ENCODE peak calls at places on chromosomes 13 and 19, in nine cellular contexts. H is upper lobe of right lung, S is fibroblast of lung, B is adrenal gland, O is vagina, T is transverse colon, A is heart right ventricle, Z is H1, D is colonic mucosa. L is an unnamed sample.

GRCh38 chr13:106446011-106446410 is 89.5 kb downstream of the EFNB2 start:
- DNase-seq in H (no peak), S (peak), B (no peak), O (no peak), T (no peak), A (no peak), Z (no peak), D (no peak), L (peak)

GRCh38 chr19:4227771-4228170 is 1.6 kb upstream of the EBI3 start:
- DNase-seq in H (no peak), S (no peak), B (no peak), O (no peak), T (no peak), A (no peak), Z (no peak), D (no peak), L (no peak)

GRCh38 chr13:66618702-66619101 is 611.4 kb downstream of the PCDH9 start:
- DNase-seq in H (no peak), S (peak), B (no peak), O (no peak), T (no peak), A (no peak), Z (no peak), D (no peak), L (peak)

GRCh38 chr19:51311388-51312257 is at the start of gene IGLON5:
- DNase-seq in H (no peak), S (no peak), B (no peak), O (no peak), T (no peak), A (no peak), Z (no peak), D (no peak), L (peak)

GRCh38 chr13:99506632-99507031 is 5.4 kb downstream of the TM9SF2 start:
- DNase-seq in H (no peak), S (no peak), B (no peak), O (no peak), T (no peak), A (no peak), Z (no peak), D (no peak), L (no peak)

GRCh38 chr19:29476528-29476927 is 49.3 kb upstream of the VSTM2B start:
- DNase-seq in H (no peak), S (no peak), B (no peak), O (peak), T (no peak), A (no peak), Z (no peak), D (no peak), L (no peak)

GRCh38 chr13:89205856-89206255 is 1534.7 kb downstream of the SLITRK5 start:
- DNase-seq in H (no peak), S (no peak), B (no peak), O (no peak), T (no peak), A (no peak), Z (no peak), D (no peak), L (no peak)

GRCh38 chr19:1948676-1949075 is 7.7 kb downstream of the CSNK1G2 start:
- DNase-seq in H (no peak), S (no peak), B (no peak), O (no peak), T (no peak), A (no peak), Z (no peak), D (no peak), L (no peak)

GRCh38 chr19:39524495-39524894 is 8.2 kb downstream of the EID2B start:
- DNase-seq in H (no peak), S (no peak), B (no peak), O (no peak), T (peak), A (no peak), Z (no peak), D (no peak), L (no peak)

GRCh38 chr19:2385053-2385721 is 25.1 kb downstream of the TMPRSS9 start:
- DNase-seq in H (no peak), S (peak), B (peak), O (no peak), T (peak), A (no peak), Z (peak), D (peak), L (peak)

GRCh38 chr19:17948474-17948966 is 15.7 kb downstream of the CCDC124 start:
- DNase-seq in H (no peak), S (no peak), B (no peak), O (no peak), T (no peak), A (no peak), Z (no peak), D (no peak), L (no peak)

GRCh38 chr19:30669329-30670010 is 297.3 kb downstream of the ZNF536 start:
- DNase-seq in H (peak), S (peak), B (peak), O (no peak), T (peak), A (peak), Z (no peak), D (peak), L (peak)

GRCh38 chr19:2181618-2181997 is 17.9 kb downstream of the DOT1L start:
- DNase-seq in H (no peak), S (no peak), B (no peak), O (no peak), T (no peak), A (no peak), Z (no peak), D (no peak), L (no peak)

GRCh38 chr13:21688056-21688455 is 17.2 kb downstream of the FGF9 start:
- DNase-seq in H (no peak), S (no peak), B (no peak), O (no peak), T (no peak), A (no peak), Z (no peak), D (no peak), L (no peak)

GRCh38 chr13:99949657-99950413 is 21.7 kb downstream of the ZIC5 start:
- DNase-seq in H (no peak), S (no peak), B (no peak), O (no peak), T (no peak), A (no peak), Z (no peak), D (no peak), L (no peak)

GRCh38 chr13:110869805-110870706 is 44.8 kb downstream of the ANKRD10 start:
- DNase-seq in H (peak), S (peak), B (peak), O (peak), T (peak), A (peak), Z (no peak), D (peak), L (peak)

GRCh38 chr13:25574437-25575426 is 203.0 kb downstream of the ATP8A2 start:
- DNase-seq in H (no peak), S (peak), B (peak), O (no peak), T (peak), A (peak), Z (peak), D (peak), L (peak)

GRCh38 chr13:68369739-68370138 is 1139.6 kb upstream of the PCDH9 start:
- DNase-seq in H (no peak), S (peak), B (no peak), O (no peak), T (no peak), A (no peak), Z (no peak), D (no peak), L (no peak)

GRCh38 chr13:110835721-110836599 is 78.9 kb downstream of the ANKRD10 start:
- DNase-seq in H (no peak), S (no peak), B (no peak), O (no peak), T (no peak), A (no peak), Z (no peak), D (no peak), L (no peak)

GRCh38 chr19:30116984-30117555 is 175.0 kb downstream of the URI1 start:
- DNase-seq in H (peak), S (no peak), B (no peak), O (no peak), T (no peak), A (no peak), Z (no peak), D (no peak), L (peak)

GRCh38 chr19:39917561-39918182 is 16.8 kb downstream of the FCGBP start:
- DNase-seq in H (peak), S (no peak), B (no peak), O (no peak), T (no peak), A (no peak), Z (no peak), D (peak), L (no peak)

GRCh38 chr19:4365341-4365740 is 22.0 kb downstream of the MPND start:
- DNase-seq in H (no peak), S (no peak), B (no peak), O (no peak), T (no peak), A (no peak), Z (no peak), D (peak), L (no peak)

GRCh38 chr19:11479470-11480080 is 1.3 kb downstream of the ELAVL3 start:
- DNase-seq in H (no peak), S (peak), B (no peak), O (no peak), T (peak), A (peak), Z (peak), D (peak), L (peak)

GRCh38 chr13:75792526-75793187 is 156.5 kb downstream of the LMO7 start:
- DNase-seq in H (no peak), S (peak), B (no peak), O (no peak), T (peak), A (no peak), Z (no peak), D (no peak), L (no peak)

GRCh38 chr19:54882758-54883157 is 8.7 kb downstream of the FCAR start:
- DNase-seq in H (no peak), S (no peak), B (no peak), O (no peak), T (no peak), A (no peak), Z (no peak), D (no peak), L (no peak)

GRCh38 chr19:3024870-3025515 is 4.1 kb downstream of the TLE2 start:
- DNase-seq in H (no peak), S (no peak), B (no peak), O (no peak), T (peak), A (no peak), Z (no peak), D (peak), L (peak)

GRCh38 chr13:27279506-27279905 is 8.9 kb downstream of the RASL11A start:
- DNase-seq in H (no peak), S (no peak), B (no peak), O (no peak), T (no peak), A (no peak), Z (no peak), D (no peak), L (no peak)

GRCh38 chr13:51317262-51317661 is 22.2 kb upstream of the SERPINE3 start:
- DNase-seq in H (no peak), S (peak), B (no peak), O (no peak), T (no peak), A (no peak), Z (no peak), D (no peak), L (no peak)

GRCh38 chr19:32129141-32129540 is 216.3 kb upstream of the ZNF507 start:
- DNase-seq in H (no peak), S (no peak), B (no peak), O (peak), T (no peak), A (no peak), Z (no peak), D (no peak), L (no peak)

GRCh38 chr19:7356899-7357627 is 8.3 kb downstream of the ARHGEF18 start:
- DNase-seq in H (no peak), S (no peak), B (no peak), O (no peak), T (no peak), A (no peak), Z (no peak), D (no peak), L (no peak)

GRCh38 chr13:98534821-98535220 is 42.1 kb downstream of the STK24 start:
- DNase-seq in H (no peak), S (no peak), B (no peak), O (no peak), T (no peak), A (no peak), Z (no peak), D (no peak), L (no peak)

GRCh38 chr19:28943651-28944050 is 269.3 kb downstream of the UQCRFS1 start:
- DNase-seq in H (no peak), S (no peak), B (no peak), O (no peak), T (no peak), A (no peak), Z (no peak), D (no peak), L (peak)

GRCh38 chr19:13033819-13034611 is 38.7 kb downstream of the NFIX start:
- DNase-seq in H (peak), S (peak), B (peak), O (no peak), T (peak), A (peak), Z (no peak), D (peak), L (peak)

GRCh38 chr19:43560687-43561086 is 14.6 kb downstream of the XRCC1 start:
- DNase-seq in H (no peak), S (no peak), B (no peak), O (no peak), T (no peak), A (no peak), Z (no peak), D (no peak), L (no peak)

GRCh38 chr13:102582256-102582655 is 14.5 kb upstream of the TPP2 start:
- DNase-seq in H (no peak), S (no peak), B (no peak), O (no peak), T (no peak), A (no peak), Z (no peak), D (no peak), L (no peak)

GRCh38 chr13:50235604-50236003 is 220.4 kb downstream of the KCNRG start:
- DNase-seq in H (no peak), S (no peak), B (no peak), O (no peak), T (no peak), A (no peak), Z (no peak), D (no peak), L (no peak)

GRCh38 chr13:34926513-34926912 is 15.6 kb upstream of the NBEA start:
- DNase-seq in H (no peak), S (peak), B (no peak), O (no peak), T (no peak), A (no peak), Z (no peak), D (no peak), L (peak)

DNA sequence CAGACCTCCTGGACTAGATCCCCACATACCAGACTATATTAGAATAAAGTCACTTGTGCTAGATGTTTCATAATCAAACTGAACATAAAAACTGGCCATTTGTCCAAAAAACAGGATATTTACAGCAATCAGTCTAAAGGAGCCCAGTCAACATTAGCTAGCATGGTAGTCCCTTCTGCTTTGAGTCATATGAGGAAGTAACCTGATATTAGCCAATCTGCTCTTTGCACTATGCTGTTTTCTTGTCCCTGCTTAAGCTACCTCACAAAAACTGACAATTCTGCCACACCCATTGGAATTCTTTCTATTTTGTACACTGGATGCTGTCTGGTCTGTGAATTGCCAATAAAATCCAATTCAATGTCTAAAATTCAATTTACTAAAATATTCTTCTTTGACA is 1824.2 kb downstream of the OLFM4 start:
- DNase-seq in H (no peak), S (no peak), B (no peak), O (no peak), T (no peak), A (no peak), Z (no peak), D (no peak), L (no peak)
- TF ChIP-seq CTCF in H (no peak), S (no peak), B (no peak), O (no peak), T (no peak), A (no peak), Z (no peak), D (no peak), L (no peak)

GRCh38 chr13:32284927-32285632 is 30.1 kb downstream of the ZAR1L start:
- DNase-seq in H (no peak), S (peak), B (peak), O (no peak), T (no peak), A (no peak), Z (no peak), D (no peak), L (peak)
- H3K27ac ChIP-seq in H (peak), S (no peak), B (no peak), O (peak), T (peak), A (peak), Z (no peak), D (no peak), L (peak)

GRCh38 chr13:28654276-28654675 is 4.7 kb upstream of the POMP start:
- DNase-seq in H (no peak), S (no peak), B (no peak), O (no peak), T (no peak), A (no peak), Z (no peak), D (no peak), L (no peak)
- TF ChIP-seq CTCF in H (no peak), S (no peak), B (no peak), O (no peak), T (no peak), A (no peak), Z (no peak), D (no peak), L (no peak)

GRCh38 chr19:10420444-10421239 is at the start of gene PDE4A:
- DNase-seq in H (no peak), S (peak), B (no peak), O (no peak), T (no peak), A (no peak), Z (no peak), D (no peak), L (peak)
- H3K27ac ChIP-seq in H (no peak), S (no peak), B (no peak), O (no peak), T (no peak), A (no peak), Z (no peak), D (no peak), L (no peak)

DNA sequence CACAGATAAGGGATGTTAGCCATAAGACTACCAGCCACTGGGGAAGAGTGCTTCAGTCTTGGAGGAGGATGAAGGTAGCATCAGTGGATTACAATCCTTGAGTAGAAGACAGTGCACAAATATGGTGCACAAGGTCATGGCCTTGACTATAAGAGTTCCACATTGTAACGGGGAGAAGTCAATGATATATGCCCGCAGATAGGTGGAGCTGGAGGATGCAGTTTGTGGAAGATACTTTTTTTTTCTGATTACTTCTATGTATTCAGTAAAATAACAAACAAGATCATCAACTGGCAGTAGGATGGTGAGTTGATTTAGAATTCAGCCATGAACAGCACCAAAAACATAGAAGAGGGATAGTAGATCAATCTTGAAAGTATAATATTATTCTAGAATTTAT is 926.8 kb upstream of the MIR17HG start:
- DNase-seq in H (no peak), S (no peak), B (no peak), O (no peak), T (no peak), A (no peak), Z (no peak), D (no peak), L (no peak)
- TF ChIP-seq CTCF in H (no peak), S (peak), B (no peak), O (no peak), T (no peak), A (no peak), Z (peak), D (no peak), L (no peak)

GRCh38 chr13:40153516-40153915 is 498.1 kb downstream of the COG6 start:
- DNase-seq in H (no peak), S (no peak), B (no peak), O (no peak), T (no peak), A (peak), Z (no peak), D (no peak), L (no peak)
- H3K27ac ChIP-seq in H (no peak), S (no peak), B (no peak), O (no peak), T (no peak), A (no peak), Z (no peak), D (no peak), L (no peak)

GRCh38 chr19:46815833-46816627 is 27.6 kb upstream of the SLC1A5 start:
- DNase-seq in H (no peak), S (no peak), B (no peak), O (no peak), T (no peak), A (no peak), Z (no peak), D (no peak), L (no peak)
- TF ChIP-seq CTCF in H (no peak), S (no peak), B (no peak), O (no peak), T (no peak), A (no peak), Z (no peak), D (no peak), L (no peak)

DNA sequence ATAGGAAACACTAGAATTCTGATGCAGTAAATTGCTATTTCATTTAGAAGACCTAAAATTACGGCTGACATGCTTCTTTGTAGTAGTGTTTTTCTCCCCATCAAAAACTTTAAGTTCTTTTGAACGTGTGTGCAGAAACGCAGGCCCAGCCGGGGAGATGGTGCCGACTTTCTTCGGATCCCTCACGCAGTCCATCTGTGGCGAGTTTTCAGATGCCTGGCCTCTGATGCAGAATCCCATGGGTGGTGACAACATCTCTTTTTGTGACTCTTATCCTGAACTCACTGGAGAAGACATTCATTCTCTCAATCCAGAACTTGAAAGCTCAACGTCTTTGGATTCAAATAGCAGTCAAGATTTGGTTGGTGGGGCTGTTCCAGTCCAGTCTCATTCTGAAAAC is 98.3 kb downstream of the TNFRSF19 start:
- DNase-seq in H (no peak), S (no peak), B (no peak), O (no peak), T (no peak), A (no peak), Z (no peak), D (no peak), L (no peak)
- H3K27ac ChIP-seq in H (no peak), S (peak), B (no peak), O (no peak), T (no peak), A (no peak), Z (no peak), D (no peak), L (no peak)

GRCh38 chr13:48303331-48304131 is at the start of gene RB1:
- DNase-seq in H (peak), S (peak), B (peak), O (peak), T (peak), A (peak), Z (no peak), D (peak), L (peak)

GRCh38 chr13:48297131-48297786 is 6.3 kb upstream of the RB1 start:
- DNase-seq in H (no peak), S (no peak), B (no peak), O (no peak), T (no peak), A (no peak), Z (no peak), D (no peak), L (no peak)

GRCh38 chr13:48296528-48296927 is 7.0 kb upstream of the RB1 start:
- DNase-seq in H (no peak), S (no peak), B (no peak), O (no peak), T (no peak), A (no peak), Z (no peak), D (no peak), L (no peak)

GRCh38 chr13:48302920-48303330 is 626 bp upstream of the RB1 start:
- DNase-seq in H (no peak), S (no peak), B (no peak), O (no peak), T (no peak), A (no peak), Z (no peak), D (no peak), L (no peak)

DNA sequence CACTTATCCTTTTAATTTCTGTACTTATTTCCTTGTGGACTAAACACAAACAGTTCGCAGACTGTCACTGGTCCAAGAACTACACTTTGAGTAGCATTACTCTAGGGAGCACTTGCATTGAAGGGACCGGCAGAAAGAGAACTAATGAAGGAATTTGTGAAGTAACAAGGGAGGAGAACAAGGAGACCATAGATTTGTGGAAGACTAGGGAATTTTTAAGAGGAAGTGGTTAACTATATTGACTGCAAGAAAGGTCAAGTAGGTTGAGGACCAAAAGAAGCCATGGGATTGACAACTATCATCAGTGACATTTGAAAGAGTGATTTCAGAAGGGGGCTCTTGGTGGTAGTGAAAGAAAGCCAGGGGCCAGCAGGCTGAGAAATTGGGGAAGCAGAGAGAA is 4.0 kb upstream of the RB1 start:
- DNase-seq in H (no peak), S (no peak), B (no peak), O (no peak), T (no peak), A (no peak), Z (no peak), D (no peak), L (no peak)
- TF ChIP-seq CTCF in H (no peak), S (no peak), B (no peak), O (no peak), T (no peak), A (no peak), Z (no peak), D (no peak), L (no peak)

L was measured in neural progenitor cell.